ENCODE peak calls at places on chromosomes 12 and 14, in seven cellular contexts. T, S, A, U, H, L and N are unnamed samples.
A peak's percentile ranks its signal among the peaks of the same experiment; 100 is the strongest.

GRCh38 chr12:9039397-9039977 is 50.1 kb downstream of the KLRG1 start:
- DNase-seq in H (no peak), S (peak; percentile 78), L (peak; percentile 46), T (no peak), U (peak; percentile 47), A (no peak), N (no peak)

GRCh38 chr12:90238872-90239271 is 530.2 kb upstream of the ATP2B1 start:
- DNase-seq in H (no peak), U (no peak), T (no peak), A (no peak), L (no peak), S (no peak), N (no peak)

GRCh38 chr14:58969951-58970751 is 218.3 kb upstream of the DAAM1 start:
- DNase-seq in L (peak; percentile 1), S (no peak), U (no peak), A (peak; percentile 43), T (peak; percentile 38), H (no peak), N (no peak)

GRCh38 chr14:59511916-59512530 is 27.7 kb downstream of the JKAMP start:
- DNase-seq in S (peak; percentile 24), L (peak; percentile 9), T (no peak), U (no peak), A (no peak), H (no peak), N (no peak)

GRCh38 chr12:117033382-117034045 is 65.7 kb downstream of the TESC start:
- DNase-seq in U (no peak), S (no peak), A (no peak), T (peak; percentile 60), L (no peak), H (peak; percentile 51), N (peak; percentile 58)

GRCh38 chr14:20782280-20782890 is 1.3 kb downstream of the RNASE6 start:
- DNase-seq in U (no peak), S (no peak), H (no peak), A (no peak), T (no peak), L (no peak), N (no peak)

GRCh38 chr12:76085159-76085868 is 829 bp upstream of the NAP1L1 start:
- DNase-seq in S (no peak), A (no peak), U (no peak), L (peak; percentile 64), H (no peak), T (no peak), N (no peak)

GRCh38 chr12:107320031-107320928 is 226.9 kb upstream of the CRY1 start:
- DNase-seq in U (peak; percentile 69), S (peak; percentile 82), A (no peak), T (no peak), L (no peak), H (no peak), N (no peak)

GRCh38 chr12:121709478-121709890 is 3.1 kb upstream of the TMEM120B start:
- DNase-seq in S (no peak), A (no peak), T (no peak), H (no peak), L (no peak), U (peak; percentile 54), N (no peak)

GRCh38 chr12:105957058-105957457 is 181.7 kb downstream of the NUAK1 start:
- DNase-seq in H (no peak), U (no peak), T (no peak), L (no peak), A (no peak), S (no peak), N (no peak)

GRCh38 chr12:130026608-130027176 is 122.9 kb upstream of the TMEM132D start:
- DNase-seq in H (no peak), S (peak; percentile 40), L (peak; percentile 54), A (no peak), U (peak; percentile 21), T (no peak), N (peak; percentile 35)

GRCh38 chr12:66678640-66679268 is at the start of gene GRIP1:
- DNase-seq in T (no peak), U (no peak), L (no peak), H (no peak), A (no peak), S (no peak), N (no peak)

GRCh38 chr12:14828896-14829295 is 14.4 kb downstream of the ART4 start:
- DNase-seq in T (no peak), U (no peak), H (no peak), A (peak; percentile 12), L (no peak), S (no peak), N (no peak)

GRCh38 chr12:47017901-47018479 is 61.4 kb upstream of the PCED1B start:
- DNase-seq in U (no peak), H (no peak), A (no peak), S (peak; percentile 22), L (no peak), T (no peak), N (no peak)

GRCh38 chr14:23056956-23057756 is at the start of gene CDH24:
- DNase-seq in U (no peak), T (peak; percentile 81), H (no peak), S (peak; percentile 64), L (peak; percentile 90), A (no peak), N (peak; percentile 80)

GRCh38 chr12:13347241-13348043 is 150.9 kb downstream of the EMP1 start:
- DNase-seq in S (peak; percentile 36), A (no peak), T (no peak), L (peak; percentile 8), H (peak; percentile 67), U (no peak), N (no peak)

GRCh38 chr14:23183479-23183878 is at the start of gene SLC7A8:
- DNase-seq in L (no peak), H (peak; percentile 77), S (no peak), A (no peak), T (peak; percentile 90), U (no peak), N (peak; percentile 71)

GRCh38 chr12:110135012-110135411 is 10.9 kb downstream of the IFT81 start:
- DNase-seq in T (no peak), S (no peak), L (peak; percentile 36), A (no peak), U (no peak), H (no peak), N (no peak)

GRCh38 chr12:65663648-65664047 is 160.6 kb upstream of the HMGA2 start:
- DNase-seq in T (no peak), S (no peak), L (no peak), A (no peak), U (no peak), H (no peak), N (no peak)

GRCh38 chr14:100755649-100756048 is 29.0 kb downstream of the DLK1 start:
- DNase-seq in T (no peak), L (peak; percentile 53), A (no peak), S (no peak), H (no peak), U (no peak), N (no peak)

DNA sequence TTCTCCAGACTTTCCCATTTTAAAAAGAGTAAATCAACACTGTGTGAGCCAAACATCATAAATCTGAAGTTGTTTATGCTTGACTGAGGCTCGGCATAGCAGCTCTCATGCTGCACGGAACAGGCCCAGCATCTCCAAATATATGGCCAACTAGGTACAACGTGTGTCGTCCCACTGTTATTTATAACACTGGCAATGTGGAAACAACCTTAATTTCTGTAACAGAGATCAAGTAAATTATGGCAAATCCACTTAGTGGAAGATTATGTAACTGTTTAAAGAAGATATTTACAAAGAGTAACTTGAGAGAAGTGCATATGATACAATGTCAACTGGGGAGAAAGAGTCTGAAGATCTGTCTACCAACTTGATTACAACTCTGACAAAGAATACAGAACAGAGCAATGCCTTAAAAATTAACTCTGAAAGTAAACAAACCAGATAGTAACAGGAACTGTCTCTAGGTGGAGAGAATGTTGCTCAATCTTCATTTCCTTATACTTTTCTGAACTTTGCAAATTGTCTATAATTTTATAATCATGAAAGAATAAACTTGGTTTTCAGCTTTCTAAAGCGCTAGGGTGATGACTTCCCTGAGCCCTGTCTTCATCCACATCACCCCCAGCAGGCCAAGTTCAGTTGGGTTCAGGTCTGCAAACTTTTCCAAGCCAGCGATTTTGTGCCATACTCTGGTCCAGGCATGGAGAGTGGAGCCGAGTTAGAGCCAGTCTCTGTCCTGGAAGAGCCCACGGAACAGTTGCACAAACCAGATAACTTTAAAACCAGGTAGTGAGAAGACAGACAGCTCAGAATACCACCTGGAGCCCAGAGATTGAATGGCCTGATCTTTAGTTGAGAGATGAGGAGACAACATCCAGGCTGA is 44.4 kb upstream of the BDKRB2 start:
- DNase-seq in L (no peak), U (no peak), S (no peak), A (no peak), H (no peak), T (no peak), N (peak; percentile 8)
- TF ChIP-seq EP300 in L (no peak), U (no peak), S (no peak), A (no peak), H (no peak), T (no peak), N (no peak)

GRCh38 chr12:128654462-128654861 is 169.3 kb downstream of the SLC15A4 start:
- DNase-seq in U (no peak), A (no peak), L (no peak), S (no peak), H (no peak), T (no peak), N (no peak)
- TF ChIP-seq EP300 in U (no peak), A (no peak), L (no peak), S (no peak), H (no peak), T (no peak), N (no peak)

GRCh38 chr12:49748800-49749199 is 7.4 kb downstream of the TMBIM6 start:
- DNase-seq in H (no peak), S (no peak), A (no peak), U (no peak), L (no peak), T (no peak), N (no peak)
- TF ChIP-seq EP300 in H (no peak), S (no peak), A (no peak), U (no peak), L (no peak), T (no peak), N (no peak)

GRCh38 chr14:65170318-65170717 is 68.0 kb upstream of the MAX start:
- DNase-seq in L (no peak), U (no peak), S (no peak), A (no peak), H (no peak), T (no peak), N (no peak)

GRCh38 chr14:65169351-65169750 is 67.0 kb upstream of the MAX start:
- DNase-seq in H (no peak), T (no peak), U (no peak), S (no peak), L (no peak), A (peak; percentile 91), N (no peak)

GRCh38 chr14:65173973-65174693 is 71.8 kb upstream of the MAX start:
- DNase-seq in T (no peak), L (peak; percentile 12), U (no peak), A (no peak), H (no peak), S (no peak), N (no peak)

GRCh38 chr14:65168840-65169239 is 66.5 kb upstream of the MAX start:
- DNase-seq in U (no peak), L (no peak), S (no peak), H (no peak), T (no peak), A (no peak), N (no peak)

DNA sequence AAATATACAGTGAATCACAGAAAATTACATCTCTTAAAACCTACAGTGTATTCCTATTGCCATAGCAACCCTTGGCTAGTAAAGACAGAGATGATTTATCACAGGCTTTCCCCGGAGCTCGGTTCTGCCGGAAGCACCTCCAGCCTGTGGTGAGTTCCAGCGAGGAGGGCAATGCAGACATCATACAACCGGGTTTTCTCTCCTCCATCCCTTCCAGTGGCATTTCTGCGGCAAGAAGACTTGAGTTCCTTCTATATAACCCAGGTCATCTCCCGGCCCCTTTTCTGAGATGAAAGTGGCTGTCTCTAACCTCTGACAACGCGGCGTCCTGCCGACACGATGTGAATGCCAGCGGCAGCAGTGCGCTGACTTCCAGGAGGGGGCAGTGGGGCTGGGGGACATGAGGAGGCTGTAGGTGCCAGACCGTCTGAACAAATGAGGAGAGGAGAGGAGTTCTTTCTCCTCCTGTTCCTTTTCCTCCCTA is 68.5 kb upstream of the MAX start:
- DNase-seq in A (peak; percentile 40), H (no peak), U (no peak), T (peak; percentile 29), L (peak; percentile 11), S (peak; percentile 43), N (no peak)
- TF ChIP-seq EP300 in A (no peak), H (no peak), U (no peak), T (no peak), L (no peak), S (no peak), N (no peak)